ENCODE peak calls at places on chromosomes 16 and 17, in ten cellular contexts. A is right cardiac atrium; R is SHP77; E is NCI-H1436; Q is NCI-H2029 treated with DMSO at 0.1 percent for 48 hours; Y is GM04503; J is left lung; G is activated CD8-positive, alpha-beta memory T cell treated with anti-CD3 and anti-CD28 coated beads for 24 hours; M is brain microvascular endothelial cell; I is stimulated activated naive CD8-positive, alpha-beta T cell treated with anti-CD3 and anti-CD28 coated beads, Interleukin-15, Interleukin-2, amounts not matched to agents 100 U/mL and 50 U/mL, for 24 hours. H is an unnamed sample.

GRCh38 chr17:59842901-59843652 is 49.7 kb downstream of the TUBD1 start:
- DNase-seq in A (peak; percentile 36), R (no peak), E (no peak), Q (peak; percentile 43), Y (peak; percentile 92), J (no peak), G (peak; percentile 87), M (peak; percentile 95), I (peak; percentile 73), H (peak; percentile 93)

GRCh38 chr17:50426814-50427787 is 1.1 kb downstream of the ACSF2 start:
- DNase-seq in A (peak; percentile 28), R (peak; percentile 17), E (no peak), Q (no peak), Y (no peak), J (no peak), G (peak; percentile 61), M (peak; percentile 40), I (peak; percentile 63), H (no peak)

GRCh38 chr16:21568502-21569189 is 30.7 kb upstream of the METTL9 start:
- DNase-seq in A (no peak), R (no peak), E (no peak), Q (no peak), Y (no peak), J (peak; percentile 35), G (peak; percentile 50), M (no peak), I (no peak), H (no peak)

GRCh38 chr17:72766761-72767356 is 325.6 kb downstream of the SLC39A11 start:
- DNase-seq in A (no peak), R (no peak), E (no peak), Q (no peak), Y (no peak), J (no peak), G (no peak), M (peak; percentile 6), I (no peak), H (no peak)

GRCh38 chr17:8762012-8762411 is 3.7 kb upstream of the SPDYE4 start:
- DNase-seq in A (no peak), R (no peak), E (no peak), Q (no peak), Y (no peak), J (no peak), G (no peak), M (no peak), I (no peak), H (no peak)

GRCh38 chr17:6936370-6937028 is 59.4 kb upstream of the ALOX12 start:
- DNase-seq in A (no peak), R (no peak), E (no peak), Q (no peak), Y (peak; percentile 21), J (no peak), G (no peak), M (no peak), I (no peak), H (no peak)

GRCh38 chr17:6472517-6472916 is 28.3 kb downstream of the PIMREG start:
- DNase-seq in A (no peak), R (no peak), E (no peak), Q (no peak), Y (no peak), J (peak; percentile 52), G (no peak), M (no peak), I (no peak), H (no peak)

GRCh38 chr16:83040174-83040573 is 413.4 kb downstream of the CDH13 start:
- DNase-seq in A (no peak), R (no peak), E (no peak), Q (no peak), Y (no peak), J (no peak), G (no peak), M (peak; percentile 36), I (no peak), H (no peak)

GRCh38 chr16:26721290-26721689 is 345.4 kb upstream of the C16orf82 start:
- DNase-seq in A (no peak), R (no peak), E (no peak), Q (no peak), Y (no peak), J (no peak), G (no peak), M (no peak), I (no peak), H (no peak)

GRCh38 chr17:19369846-19370492 is 7.4 kb upstream of the B9D1 start:
- DNase-seq in A (peak; percentile 78), R (no peak), E (no peak), Q (no peak), Y (no peak), J (no peak), G (no peak), M (no peak), I (no peak), H (no peak)

GRCh38 chr17:4818276-4818675 is 11.3 kb downstream of the PLD2 start:
- DNase-seq in A (no peak), R (no peak), E (no peak), Q (no peak), Y (no peak), J (no peak), G (no peak), M (no peak), I (no peak), H (no peak)

GRCh38 chr17:57187391-57187790 is 68.9 kb upstream of the MSI2 start:
- DNase-seq in A (no peak), R (no peak), E (no peak), Q (no peak), Y (no peak), J (no peak), G (no peak), M (no peak), I (no peak), H (no peak)

H was measured in non-pigmented ciliary epithelial cell.